ENCODE peak calls at places on chromosomes 12 and 14, in four cellular contexts. K is GM12891, O is ELR, X is caudate nucleus. Z is an unnamed sample.

GRCh38 chr14:66530526-66530925 is 22.6 kb downstream of the GPHN start:
- DNase-seq in X (no peak), O (no peak), K (no peak), Z (no peak)

GRCh38 chr14:95039993-95040348 is 117.4 kb downstream of the DICER1 start:
- DNase-seq in X (no peak), O (no peak), K (no peak), Z (no peak)

GRCh38 chr14:105448706-105449111 is 25.9 kb upstream of the CRIP2 start:
- DNase-seq in K (peak), X (peak), O (peak), Z (no peak)

GRCh38 chr12:104684884-104685283 is 228.1 kb downstream of the CHST11 start:
- DNase-seq in K (no peak), O (no peak), X (no peak), Z (no peak)

GRCh38 chr12:3704512-3705348 is 48.2 kb downstream of the CRACR2A start:
- DNase-seq in K (no peak), X (no peak), O (no peak), Z (no peak)

GRCh38 chr14:61406670-61407069 is 85.3 kb downstream of the PRKCH start:
- DNase-seq in K (no peak), O (no peak), X (no peak), Z (no peak)

GRCh38 chr14:65585216-65585615 is 172.7 kb downstream of the FUT8 start:
- DNase-seq in O (peak), X (no peak), K (no peak), Z (no peak)

GRCh38 chr14:26206640-26207039 is 391.2 kb downstream of the NOVA1 start:
- DNase-seq in X (no peak), O (no peak), K (no peak), Z (no peak)

GRCh38 chr14:22536853-22537338 is 52.1 kb downstream of the DAD1 start:
- DNase-seq in K (peak), O (peak), X (peak), Z (peak)

GRCh38 chr12:32891956-32892355 is 4.6 kb downstream of the PKP2 start:
- DNase-seq in K (no peak), O (peak), X (no peak), Z (no peak)

GRCh38 chr12:55653031-55653430 is 16.3 kb downstream of the OR10P1 start:
- DNase-seq in X (no peak), O (no peak), K (no peak), Z (no peak)

GRCh38 chr14:50388256-50388931 is 8.3 kb downstream of the CDKL1 start:
- DNase-seq in O (no peak), K (no peak), X (no peak), Z (no peak)

GRCh38 chr12:52132754-52133161 is 53.3 kb downstream of the SMIM41 start:
- DNase-seq in X (no peak), K (no peak), O (no peak), Z (no peak)

GRCh38 chr12:123017753-123018152 is 37.3 kb downstream of the ARL6IP4 start:
- DNase-seq in O (no peak), K (no peak), X (no peak), Z (no peak)

GRCh38 chr12:4881665-4882064 is 28.0 kb upstream of the KCNA1 start:
- DNase-seq in K (no peak), X (no peak), O (no peak), Z (no peak)

GRCh38 chr14:26401170-26401968 is 196.5 kb downstream of the NOVA1 start:
- DNase-seq in K (no peak), O (no peak), X (no peak), Z (no peak)

GRCh38 chr12:52003591-52003990 is 3.2 kb upstream of the TAMALIN start:
- DNase-seq in O (no peak), X (no peak), K (no peak), Z (no peak)

GRCh38 chr12:21939435-21939834 is 1.8 kb downstream of the ABCC9 start:
- DNase-seq in O (no peak), X (no peak), K (no peak), Z (no peak)

GRCh38 chr12:43109626-43110345 is 442.2 kb downstream of the ADAMTS20 start:
- DNase-seq in X (no peak), K (no peak), O (no peak), Z (no peak)

GRCh38 chr12:111445311-111446043 is 39.8 kb downstream of the SH2B3 start:
- DNase-seq in O (no peak), K (no peak), X (no peak), Z (no peak)

GRCh38 chr12:124550123-124551089 is 17.0 kb downstream of the NCOR2 start:
- DNase-seq in K (no peak), O (no peak), X (no peak), Z (no peak)

GRCh38 chr14:84208451-84208850 is 1321.5 kb upstream of the FLRT2 start:
- DNase-seq in K (no peak), X (no peak), O (no peak), Z (no peak)

GRCh38 chr14:32426028-32426427 is 96.9 kb downstream of the AKAP6 start:
- DNase-seq in O (no peak), K (no peak), X (no peak), Z (no peak)

GRCh38 chr14:36905272-36906046 is 243.8 kb downstream of the PAX9 start:
- DNase-seq in X (no peak), O (no peak), K (no peak), Z (no peak)

GRCh38 chr12:38954119-38954746 is 48.8 kb upstream of the CPNE8 start:
- DNase-seq in X (no peak), O (no peak), K (no peak), Z (no peak)

GRCh38 chr12:119692410-119692809 is 24.5 kb downstream of the PRKAB1 start:
- DNase-seq in O (no peak), K (no peak), X (no peak), Z (no peak)

GRCh38 chr14:22379727-22380126 is 209.3 kb downstream of the DAD1 start:
- DNase-seq in X (no peak), K (no peak), O (no peak), Z (no peak)

GRCh38 chr12:53561590-53561953 is 54.3 kb upstream of the NPFF start:
- DNase-seq in X (no peak), K (no peak), O (peak), Z (no peak)

GRCh38 chr14:21300892-21301291 is 21.0 kb downstream of the RPGRIP1 start:
- DNase-seq in X (no peak), O (peak), K (peak), Z (no peak)

GRCh38 chr14:22547309-22547947 is 41.6 kb downstream of the DAD1 start:
- DNase-seq in O (peak), X (no peak), K (no peak), Z (no peak)

GRCh38 chr12:51393676-51394545 is 2.7 kb upstream of the GALNT6 start:
- DNase-seq in O (peak), K (no peak), X (no peak), Z (no peak)

GRCh38 chr12:53867216-53868012 is 71.2 kb upstream of the HOXC13 start:
- DNase-seq in O (peak), X (no peak), K (no peak), Z (no peak)

GRCh38 chr12:76303365-76303764 is 44.9 kb downstream of the BBS10 start:
- DNase-seq in X (no peak), K (no peak), O (peak), Z (no peak)

GRCh38 chr14:64841121-64841611 is 38.5 kb downstream of the SPTB start:
- DNase-seq in O (peak), K (no peak), X (no peak), Z (no peak)

GRCh38 chr12:81758421-81759214 is 532 bp downstream of the PPFIA2 start:
- DNase-seq in O (peak), X (peak), K (peak), Z (no peak)